ENCODE peak calls at places on chromosomes 3 and 15, in four cellular contexts. One of them, this sample, is unnamed.

GRCh38 chr3:188432826-188433525 is 279.0 kb downstream of the LPP start:
- DNase-seq in IMR-90: peak
- DNase-seq in H1: no peak
- DNase-seq in mesendoderm: no peak
- DNase-seq in this sample: no peak

GRCh38 chr3:14884665-14885064 is 62.7 kb upstream of the NR2C2 start:
- DNase-seq in IMR-90: no peak
- DNase-seq in H1: no peak
- DNase-seq in mesendoderm: no peak
- DNase-seq in this sample: no peak

GRCh38 chr15:47399100-47399499 is 318.2 kb upstream of the SEMA6D start:
- DNase-seq in IMR-90: peak
- DNase-seq in H1: no peak
- DNase-seq in mesendoderm: no peak
- DNase-seq in this sample: no peak

GRCh38 chr3:194404365-194405140 is 5.5 kb upstream of the GP5 start:
- DNase-seq in IMR-90: peak
- DNase-seq in H1: no peak
- DNase-seq in mesendoderm: no peak
- DNase-seq in this sample: no peak

GRCh38 chr3:128572644-128573105 is 77.9 kb downstream of the RPN1 start:
- DNase-seq in IMR-90: no peak
- DNase-seq in H1: no peak
- DNase-seq in mesendoderm: peak
- DNase-seq in this sample: peak

GRCh38 chr3:46552538-46552937 is 13.6 kb downstream of the LRRC2 start:
- DNase-seq in IMR-90: no peak
- DNase-seq in H1: no peak
- DNase-seq in mesendoderm: no peak
- DNase-seq in this sample: no peak

GRCh38 chr3:24604215-24604614 is 109.6 kb upstream of the THRB start:
- DNase-seq in IMR-90: no peak
- DNase-seq in H1: no peak
- DNase-seq in mesendoderm: no peak
- DNase-seq in this sample: no peak

GRCh38 chr15:73694419-73694818 is 10.2 kb downstream of the CD276 start:
- DNase-seq in IMR-90: peak
- DNase-seq in H1: no peak
- DNase-seq in mesendoderm: no peak
- DNase-seq in this sample: no peak

GRCh38 chr3:84717894-84718293 is 240.9 kb upstream of the CADM2 start:
- DNase-seq in IMR-90: no peak
- DNase-seq in H1: no peak
- DNase-seq in mesendoderm: no peak
- DNase-seq in this sample: no peak

DNA sequence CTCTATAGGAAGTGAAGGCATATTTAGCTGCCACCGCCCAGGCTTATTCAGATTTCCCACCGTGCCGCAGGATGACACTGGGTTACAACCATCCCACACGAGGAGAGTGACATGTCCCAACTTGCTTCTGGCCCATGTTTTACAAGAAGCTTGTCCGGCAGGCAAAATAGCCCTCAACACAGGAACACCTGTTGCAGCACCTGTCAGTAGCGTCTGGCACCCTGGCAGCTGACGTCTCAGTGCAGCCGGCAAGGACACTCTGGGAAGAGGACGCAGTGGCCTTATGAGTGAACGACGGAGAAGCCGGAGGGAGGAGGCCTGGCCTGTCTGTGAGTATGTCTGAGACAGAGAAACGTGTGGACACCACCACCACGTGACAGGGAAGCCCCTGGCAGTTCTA is 32.1 kb downstream of the FAM174B start:
- DNase-seq in IMR-90: no peak
- DNase-seq in H1: no peak
- DNase-seq in mesendoderm: no peak
- DNase-seq in this sample: no peak
- H2BK15ac ChIP-seq in IMR-90: no peak
- H2BK15ac ChIP-seq in H1: no peak
- H2BK15ac ChIP-seq in mesendoderm: no peak
- H2BK15ac ChIP-seq in this sample: no peak

DNA sequence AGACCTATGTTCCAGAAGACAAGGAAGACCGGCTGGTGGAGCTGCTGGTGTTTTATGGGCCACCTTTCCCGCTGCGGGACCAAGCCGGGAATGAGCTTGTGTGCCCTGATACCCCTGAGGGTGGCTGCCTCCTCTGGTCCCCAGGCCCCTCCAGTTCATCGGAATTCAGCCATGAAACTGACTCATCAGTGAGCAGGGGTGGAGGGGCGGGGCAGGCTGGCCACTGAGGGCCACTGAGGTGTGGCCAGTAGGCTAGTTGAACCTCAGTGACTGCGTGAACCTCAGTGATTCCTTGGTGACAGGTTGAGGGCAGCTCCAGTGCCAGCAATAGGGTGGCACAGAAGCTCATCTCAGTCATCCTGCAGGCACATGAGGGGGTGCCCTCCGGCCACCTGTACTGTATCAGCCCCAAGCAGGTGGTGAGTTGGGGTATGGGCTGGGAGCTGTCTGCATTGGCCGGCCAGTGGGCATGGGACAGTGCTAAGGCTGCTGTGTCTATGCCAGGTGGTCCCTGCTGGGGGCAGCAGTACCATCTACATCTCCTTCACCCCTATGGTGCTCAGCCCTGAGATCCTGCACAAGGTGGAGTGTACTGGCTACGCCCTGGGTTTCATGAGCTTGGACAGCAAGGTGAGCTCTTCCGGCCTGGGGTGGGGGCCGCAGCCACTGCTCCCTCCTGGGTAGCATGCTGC is 20.3 kb downstream of the ACAA1 start:
- DNase-seq in IMR-90: no peak
- DNase-seq in H1: no peak
- DNase-seq in mesendoderm: no peak
- DNase-seq in this sample: no peak
- H3K56ac ChIP-seq in IMR-90: no peak
- H3K56ac ChIP-seq in H1: no peak
- H3K56ac ChIP-seq in mesendoderm: no peak
- H3K56ac ChIP-seq in this sample: no peak

GRCh38 chr15:29936353-29937049 is 114.2 kb upstream of the TJP1 start:
- DNase-seq in IMR-90: peak
- DNase-seq in H1: no peak
- DNase-seq in mesendoderm: no peak
- DNase-seq in this sample: no peak
- H2BK15ac ChIP-seq in IMR-90: peak
- H2BK15ac ChIP-seq in H1: peak
- H2BK15ac ChIP-seq in mesendoderm: no peak
- H2BK15ac ChIP-seq in this sample: no peak

DNA sequence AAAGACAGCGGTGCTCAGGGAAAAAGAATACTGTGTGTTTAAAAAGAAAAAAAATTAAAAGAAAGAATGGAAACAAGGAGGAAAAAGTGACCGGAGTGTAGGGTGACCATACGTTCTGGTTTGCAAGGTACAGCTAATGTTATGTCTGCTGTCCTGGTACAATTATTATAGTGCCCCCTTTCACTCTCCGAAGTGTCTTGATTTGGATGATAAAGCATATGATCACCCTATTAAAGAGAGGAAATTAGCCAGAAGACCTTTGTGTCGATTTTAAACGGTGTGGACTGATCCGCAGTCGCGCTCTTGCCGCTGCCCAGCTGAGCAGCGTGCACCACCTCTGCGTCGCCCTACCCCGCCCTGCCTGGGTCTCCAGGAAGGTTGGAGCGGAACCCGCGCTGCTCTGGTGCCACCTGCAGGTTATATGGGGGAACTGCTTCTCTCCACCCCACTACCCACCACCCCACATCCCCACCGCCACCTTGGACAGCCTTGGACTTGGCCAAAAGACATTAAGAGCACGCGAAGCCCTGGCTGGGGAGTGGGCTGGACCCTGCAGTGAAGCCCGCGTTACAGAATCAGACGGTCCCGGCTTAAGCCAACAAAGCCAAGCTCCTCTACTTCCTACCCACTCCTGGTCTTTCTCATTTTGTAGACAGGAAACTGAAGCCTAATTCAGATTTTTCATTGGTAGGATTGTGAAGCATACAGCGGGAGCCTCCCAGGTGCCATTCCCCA is 41.2 kb upstream of the UBE2Q2 start:
- DNase-seq in IMR-90: peak
- DNase-seq in H1: peak
- DNase-seq in mesendoderm: peak
- DNase-seq in this sample: peak
- H3K56ac ChIP-seq in IMR-90: no peak
- H3K56ac ChIP-seq in H1: no peak
- H3K56ac ChIP-seq in mesendoderm: peak
- H3K56ac ChIP-seq in this sample: no peak

GRCh38 chr3:124886168-124887051 is 755 bp downstream of the ITGB5 start:
- DNase-seq in IMR-90: peak
- DNase-seq in H1: no peak
- DNase-seq in mesendoderm: peak
- DNase-seq in this sample: peak

GRCh38 chr3:124887996-124888298 is 782 bp upstream of the ITGB5 start:
- DNase-seq in IMR-90: no peak
- DNase-seq in H1: no peak
- DNase-seq in mesendoderm: no peak
- DNase-seq in this sample: no peak

GRCh38 chr3:124885466-124886167 is 1.5 kb downstream of the ITGB5 start:
- DNase-seq in IMR-90: no peak
- DNase-seq in H1: no peak
- DNase-seq in mesendoderm: peak
- DNase-seq in this sample: peak

GRCh38 chr3:124888482-124889441 is 1.6 kb upstream of the ITGB5 start:
- DNase-seq in IMR-90: no peak
- DNase-seq in H1: no peak
- DNase-seq in mesendoderm: peak
- DNase-seq in this sample: peak

GRCh38 chr3:124887177-124887995 is at the start of gene ITGB5:
- DNase-seq in IMR-90: peak
- DNase-seq in H1: no peak
- DNase-seq in mesendoderm: peak
- DNase-seq in this sample: peak
- H2BK15ac ChIP-seq in IMR-90: peak
- H2BK15ac ChIP-seq in H1: no peak
- H2BK15ac ChIP-seq in mesendoderm: no peak
- H2BK15ac ChIP-seq in this sample: no peak